ENCODE peak calls at places on chromosomes 6 and 20, in six cellular contexts. One of them, this sample, is unnamed.

GRCh38 chr6:31776961-31777666 is at the start of gene VWA7:
- DNase-seq in astrocyte of the spinal cord: peak
- DNase-seq in AG10803: peak
- DNase-seq in chondrocyte: no peak
- DNase-seq in dorsolateral prefrontal cortex: no peak
- DNase-seq in B cell: peak
- DNase-seq in this sample: peak

GRCh38 chr6:132515386-132515785 is 2.5 kb upstream of the STX7 start:
- DNase-seq in astrocyte of the spinal cord: no peak
- DNase-seq in AG10803: peak
- DNase-seq in chondrocyte: no peak
- DNase-seq in dorsolateral prefrontal cortex: no peak
- DNase-seq in B cell: no peak
- DNase-seq in this sample: no peak

GRCh38 chr6:130708338-130708737 is 118.9 kb upstream of the SMLR1 start:
- DNase-seq in astrocyte of the spinal cord: no peak
- DNase-seq in AG10803: peak
- DNase-seq in chondrocyte: no peak
- DNase-seq in dorsolateral prefrontal cortex: no peak
- DNase-seq in B cell: no peak
- DNase-seq in this sample: no peak

GRCh38 chr6:152863618-152864326 is 113.2 kb downstream of the VIP start:
- DNase-seq in astrocyte of the spinal cord: peak
- DNase-seq in AG10803: peak
- DNase-seq in chondrocyte: no peak
- DNase-seq in dorsolateral prefrontal cortex: peak
- DNase-seq in B cell: peak
- DNase-seq in this sample: peak

GRCh38 chr20:43955244-43956191 is 40.9 kb downstream of the TOX2 start:
- DNase-seq in astrocyte of the spinal cord: peak
- DNase-seq in AG10803: peak
- DNase-seq in chondrocyte: no peak
- DNase-seq in dorsolateral prefrontal cortex: no peak
- DNase-seq in B cell: no peak
- DNase-seq in this sample: peak

GRCh38 chr6:166930354-166930891 is 25.9 kb downstream of the RNASET2 start:
- DNase-seq in astrocyte of the spinal cord: no peak
- DNase-seq in AG10803: no peak
- DNase-seq in chondrocyte: no peak
- DNase-seq in dorsolateral prefrontal cortex: no peak
- DNase-seq in B cell: no peak
- DNase-seq in this sample: no peak

GRCh38 chr20:62030834-62031434 is 34.7 kb downstream of the TAF4 start:
- DNase-seq in astrocyte of the spinal cord: no peak
- DNase-seq in AG10803: no peak
- DNase-seq in chondrocyte: no peak
- DNase-seq in dorsolateral prefrontal cortex: no peak
- DNase-seq in B cell: peak
- DNase-seq in this sample: no peak

GRCh38 chr6:168050861-168051586 is 28.0 kb downstream of the FRMD1 start:
- DNase-seq in astrocyte of the spinal cord: no peak
- DNase-seq in AG10803: peak
- DNase-seq in chondrocyte: no peak
- DNase-seq in dorsolateral prefrontal cortex: no peak
- DNase-seq in B cell: no peak
- DNase-seq in this sample: no peak

GRCh38 chr6:156994215-156995076 is 217.3 kb downstream of the ARID1B start:
- DNase-seq in astrocyte of the spinal cord: no peak
- DNase-seq in AG10803: no peak
- DNase-seq in chondrocyte: no peak
- DNase-seq in dorsolateral prefrontal cortex: no peak
- DNase-seq in B cell: no peak
- DNase-seq in this sample: no peak

GRCh38 chr6:147514831-147515230 is 6.3 kb downstream of the SAMD5 start:
- DNase-seq in astrocyte of the spinal cord: no peak
- DNase-seq in AG10803: no peak
- DNase-seq in chondrocyte: no peak
- DNase-seq in dorsolateral prefrontal cortex: no peak
- DNase-seq in B cell: no peak
- DNase-seq in this sample: no peak

GRCh38 chr6:99093781-99094180 is 146.0 kb upstream of the FBXL4 start:
- DNase-seq in astrocyte of the spinal cord: no peak
- DNase-seq in AG10803: no peak
- DNase-seq in chondrocyte: no peak
- DNase-seq in dorsolateral prefrontal cortex: no peak
- DNase-seq in B cell: no peak
- DNase-seq in this sample: no peak

GRCh38 chr20:8523684-8524083 is 391.6 kb downstream of the PLCB1 start:
- DNase-seq in astrocyte of the spinal cord: no peak
- DNase-seq in AG10803: peak
- DNase-seq in chondrocyte: no peak
- DNase-seq in dorsolateral prefrontal cortex: no peak
- DNase-seq in B cell: no peak
- DNase-seq in this sample: no peak

GRCh38 chr20:46634528-46634927 is 16.7 kb downstream of the SLC13A3 start:
- DNase-seq in astrocyte of the spinal cord: no peak
- DNase-seq in AG10803: no peak
- DNase-seq in chondrocyte: no peak
- DNase-seq in dorsolateral prefrontal cortex: no peak
- DNase-seq in B cell: no peak
- DNase-seq in this sample: no peak

GRCh38 chr20:20606881-20607280 is 105.6 kb downstream of the RALGAPA2 start:
- DNase-seq in astrocyte of the spinal cord: no peak
- DNase-seq in AG10803: no peak
- DNase-seq in chondrocyte: no peak
- DNase-seq in dorsolateral prefrontal cortex: no peak
- DNase-seq in B cell: no peak
- DNase-seq in this sample: no peak

GRCh38 chr20:19552144-19552895 is 205.7 kb upstream of the RIN2 start:
- DNase-seq in astrocyte of the spinal cord: no peak
- DNase-seq in AG10803: no peak
- DNase-seq in chondrocyte: no peak
- DNase-seq in dorsolateral prefrontal cortex: no peak
- DNase-seq in B cell: no peak
- DNase-seq in this sample: no peak

GRCh38 chr6:156821707-156822106 is 44.5 kb downstream of the ARID1B start:
- DNase-seq in astrocyte of the spinal cord: no peak
- DNase-seq in AG10803: no peak
- DNase-seq in chondrocyte: no peak
- DNase-seq in dorsolateral prefrontal cortex: no peak
- DNase-seq in B cell: no peak
- DNase-seq in this sample: no peak

GRCh38 chr6:24824142-24824755 is 25.5 kb upstream of the ARMH2 start:
- DNase-seq in astrocyte of the spinal cord: no peak
- DNase-seq in AG10803: no peak
- DNase-seq in chondrocyte: no peak
- DNase-seq in dorsolateral prefrontal cortex: no peak
- DNase-seq in B cell: no peak
- DNase-seq in this sample: no peak

GRCh38 chr6:408599-409102 is 17.1 kb downstream of the IRF4 start:
- DNase-seq in astrocyte of the spinal cord: peak
- DNase-seq in AG10803: peak
- DNase-seq in chondrocyte: no peak
- DNase-seq in dorsolateral prefrontal cortex: no peak
- DNase-seq in B cell: no peak
- DNase-seq in this sample: no peak
- TF ChIP-seq CTCF in astrocyte of the spinal cord: peak
- TF ChIP-seq CTCF in AG10803: peak
- TF ChIP-seq CTCF in chondrocyte: peak
- TF ChIP-seq CTCF in dorsolateral prefrontal cortex: no peak
- TF ChIP-seq CTCF in B cell: peak
- TF ChIP-seq CTCF in this sample: peak

GRCh38 chr20:40741507-40742106 is 52.6 kb upstream of the MAFB start:
- DNase-seq in astrocyte of the spinal cord: peak
- DNase-seq in AG10803: peak
- DNase-seq in chondrocyte: no peak
- DNase-seq in dorsolateral prefrontal cortex: no peak
- DNase-seq in B cell: peak
- DNase-seq in this sample: no peak
- TF ChIP-seq CTCF in astrocyte of the spinal cord: peak
- TF ChIP-seq CTCF in AG10803: peak
- TF ChIP-seq CTCF in chondrocyte: peak
- TF ChIP-seq CTCF in dorsolateral prefrontal cortex: peak
- TF ChIP-seq CTCF in B cell: peak
- TF ChIP-seq CTCF in this sample: peak

DNA sequence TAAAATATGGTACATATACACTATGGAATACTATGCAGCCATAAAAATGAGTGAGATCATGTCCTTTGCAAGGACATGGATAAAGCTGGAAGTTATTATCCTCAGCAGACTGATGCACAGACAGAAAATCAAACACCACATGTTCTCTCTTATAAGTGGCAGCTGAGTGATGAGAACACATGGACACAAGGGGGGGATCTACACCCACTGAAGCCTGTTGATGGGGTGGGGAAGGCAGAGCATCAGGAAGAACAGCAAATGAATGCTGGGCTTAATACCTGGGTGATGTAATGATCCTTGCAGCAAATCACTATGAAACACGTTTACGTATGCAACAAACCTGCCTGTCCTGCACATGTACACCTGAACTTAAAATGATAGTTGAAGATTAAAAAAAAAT is 71.3 kb downstream of the MANEA start:
- DNase-seq in astrocyte of the spinal cord: no peak
- DNase-seq in AG10803: no peak
- DNase-seq in chondrocyte: no peak
- DNase-seq in dorsolateral prefrontal cortex: no peak
- DNase-seq in B cell: no peak
- DNase-seq in this sample: no peak
- TF ChIP-seq CTCF in astrocyte of the spinal cord: no peak
- TF ChIP-seq CTCF in AG10803: no peak
- TF ChIP-seq CTCF in chondrocyte: no peak
- TF ChIP-seq CTCF in dorsolateral prefrontal cortex: no peak
- TF ChIP-seq CTCF in B cell: no peak
- TF ChIP-seq CTCF in this sample: no peak

GRCh38 chr6:111027219-111027618 is 45.4 kb downstream of the RPF2 start:
- DNase-seq in astrocyte of the spinal cord: no peak
- DNase-seq in AG10803: no peak
- DNase-seq in chondrocyte: no peak
- DNase-seq in dorsolateral prefrontal cortex: no peak
- DNase-seq in B cell: no peak
- DNase-seq in this sample: no peak
- TF ChIP-seq CTCF in astrocyte of the spinal cord: no peak
- TF ChIP-seq CTCF in AG10803: no peak
- TF ChIP-seq CTCF in chondrocyte: peak
- TF ChIP-seq CTCF in dorsolateral prefrontal cortex: no peak
- TF ChIP-seq CTCF in B cell: no peak
- TF ChIP-seq CTCF in this sample: peak

DNA sequence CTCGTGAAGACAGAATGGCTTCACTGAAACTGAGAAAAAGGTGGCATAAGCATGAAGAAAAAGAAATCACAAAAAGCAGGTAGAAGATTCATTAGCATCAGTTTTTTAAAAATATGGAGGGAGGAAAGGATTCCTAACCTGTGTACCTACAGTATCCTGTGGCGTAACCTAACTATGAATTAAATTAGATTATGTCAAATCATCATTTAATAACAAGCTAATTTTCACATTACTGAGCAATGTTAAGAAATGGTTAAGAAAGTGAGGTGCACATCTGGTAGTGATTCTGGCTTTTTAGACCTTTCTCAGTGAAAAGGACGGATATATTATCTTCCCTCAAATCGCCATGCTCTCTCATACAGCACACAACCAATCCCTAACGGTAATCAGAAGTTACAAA is 12.5 kb downstream of the CD164 start:
- DNase-seq in astrocyte of the spinal cord: no peak
- DNase-seq in AG10803: no peak
- DNase-seq in chondrocyte: no peak
- DNase-seq in dorsolateral prefrontal cortex: no peak
- DNase-seq in B cell: no peak
- DNase-seq in this sample: no peak
- TF ChIP-seq CTCF in astrocyte of the spinal cord: no peak
- TF ChIP-seq CTCF in AG10803: no peak
- TF ChIP-seq CTCF in chondrocyte: no peak
- TF ChIP-seq CTCF in dorsolateral prefrontal cortex: no peak
- TF ChIP-seq CTCF in B cell: no peak
- TF ChIP-seq CTCF in this sample: no peak

This sample was measured in kidney epithelial cell.